ENCODE peak calls at places on chromosomes 2 and 18, in six cellular contexts. E is GM23338, J is HCT116, Z is sigmoid colon, C is GM12891, A is endothelial cell of umbilical vein. V is an unnamed sample.

GRCh38 chr2:38556007-38556801 is 46.5 kb downstream of the HNRNPLL start:
- DNase-seq in E (no peak), J (no peak), Z (no peak), C (no peak), A (no peak), V (no peak)

GRCh38 chr2:238043851-238044250 is 16.9 kb upstream of the SCLY start:
- DNase-seq in E (no peak), J (no peak), Z (no peak), C (no peak), A (no peak), V (no peak)

GRCh38 chr2:232588680-232589585 is 38.4 kb downstream of the EIF4E2 start:
- DNase-seq in E (no peak), J (no peak), Z (peak; percentile 80), C (no peak), A (no peak), V (no peak)

GRCh38 chr18:55547705-55548056 is 40.3 kb downstream of the TCF4 start:
- DNase-seq in E (no peak), J (no peak), Z (no peak), C (no peak), A (no peak), V (no peak)

GRCh38 chr2:15094161-15094560 is 461.6 kb downstream of the LRATD1 start:
- DNase-seq in E (no peak), J (no peak), Z (no peak), C (no peak), A (no peak), V (no peak)

GRCh38 chr2:11750422-11750821 is 4.0 kb downstream of the LPIN1 start:
- DNase-seq in E (no peak), J (no peak), Z (no peak), C (no peak), A (no peak), V (no peak)

GRCh38 chr18:36335476-36336279 is 38.2 kb downstream of the FHOD3 start:
- DNase-seq in E (no peak), J (no peak), Z (no peak), C (no peak), A (no peak), V (no peak)

GRCh38 chr2:62266433-62267038 is 70.6 kb downstream of the B3GNT2 start:
- DNase-seq in E (peak; percentile 70), J (no peak), Z (no peak), C (no peak), A (no peak), V (no peak)

GRCh38 chr2:42856891-42857632 is 64.7 kb upstream of the HAAO start:
- DNase-seq in E (no peak), J (no peak), Z (peak; percentile 59), C (no peak), A (no peak), V (no peak)

GRCh38 chr2:2914252-2914651 is 463.4 kb downstream of the EIPR1 start:
- DNase-seq in E (no peak), J (no peak), Z (no peak), C (no peak), A (no peak), V (no peak)

GRCh38 chr2:17616405-17616804 is 75.9 kb downstream of the VSNL1 start:
- DNase-seq in E (no peak), J (no peak), Z (no peak), C (no peak), A (no peak), V (no peak)

GRCh38 chr2:17615728-17616351 is 75.3 kb downstream of the VSNL1 start:
- DNase-seq in E (no peak), J (peak; percentile 86), Z (no peak), C (no peak), A (no peak), V (no peak)

GRCh38 chr2:17615152-17615551 is 74.7 kb downstream of the VSNL1 start:
- DNase-seq in E (no peak), J (no peak), Z (no peak), C (no peak), A (no peak), V (no peak)

GRCh38 chr2:17611036-17611435 is 70.5 kb downstream of the VSNL1 start:
- DNase-seq in E (no peak), J (no peak), Z (no peak), C (no peak), A (no peak), V (no peak)

GRCh38 chr2:17614174-17614573 is 73.7 kb downstream of the VSNL1 start:
- DNase-seq in E (no peak), J (no peak), Z (no peak), C (no peak), A (no peak), V (no peak)
- TF ChIP-seq POLR2AphosphoS5 in E (no peak), J (no peak), Z (no peak), C (no peak), A (no peak), V (no peak)

GRCh38 chr2:84516234-84516986 is at the start of gene DNAH6:
- DNase-seq in E (peak; percentile 98), J (peak; percentile 66), Z (peak; percentile 97), C (peak; percentile 13), A (peak; percentile 92), V (peak; percentile 85)
- TF ChIP-seq POLR2AphosphoS5 in E (no peak), J (no peak), Z (peak; percentile 10), C (no peak), A (no peak), V (no peak)

GRCh38 chr2:208441951-208442350 is 35.4 kb downstream of the PTH2R start:
- DNase-seq in E (no peak), J (no peak), Z (no peak), C (no peak), A (no peak), V (no peak)

GRCh38 chr2:208440716-208441115 is 34.1 kb downstream of the PTH2R start:
- DNase-seq in E (peak; percentile 6), J (no peak), Z (no peak), C (no peak), A (no peak), V (no peak)

GRCh38 chr2:208437755-208438154 is 31.2 kb downstream of the PTH2R start:
- DNase-seq in E (no peak), J (no peak), Z (no peak), C (no peak), A (no peak), V (no peak)
- TF ChIP-seq POLR2AphosphoS5 in E (no peak), J (no peak), Z (no peak), C (no peak), A (no peak), V (no peak)

DNA sequence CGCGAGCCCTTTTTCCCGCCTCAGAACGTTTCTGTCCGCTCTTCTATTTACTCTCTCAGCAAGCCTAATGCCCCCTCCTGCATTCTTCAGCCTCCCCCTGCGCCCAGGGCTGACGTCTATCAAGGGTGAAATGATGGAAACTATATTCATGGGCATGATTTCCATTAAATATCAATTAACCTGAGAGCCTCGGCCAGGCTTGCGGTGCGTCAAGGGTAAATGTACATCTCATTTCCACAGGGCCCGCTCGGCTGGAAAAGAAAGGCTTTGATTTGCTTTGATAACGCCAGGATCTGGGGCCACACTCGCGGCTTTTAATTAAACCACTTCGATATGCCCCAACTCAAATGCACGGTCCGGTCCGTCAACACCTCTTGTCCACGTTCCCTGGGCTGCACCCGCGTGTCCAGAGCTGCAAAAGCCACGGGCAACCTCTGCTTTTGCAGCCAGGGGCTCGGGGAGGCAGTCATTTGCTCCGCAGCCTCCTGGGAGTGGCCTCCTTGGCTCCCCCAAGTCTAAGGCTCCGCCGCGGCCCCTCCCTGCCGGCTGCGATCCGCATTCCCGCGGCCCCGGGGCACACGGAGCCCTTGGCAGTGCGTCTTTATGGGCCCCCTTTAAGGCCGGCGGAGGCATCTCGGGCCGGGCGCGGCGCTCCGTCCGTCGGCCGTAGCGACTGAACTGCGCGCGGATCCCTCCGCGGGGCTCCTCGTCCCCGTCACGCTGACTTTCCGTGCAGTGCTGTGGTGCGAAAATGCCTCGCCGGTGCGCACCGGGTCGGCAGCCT is at the start of gene HOXD8:
- DNase-seq in E (peak; percentile 79), J (peak; percentile 59), Z (peak; percentile 89), C (no peak), A (peak; percentile 81), V (no peak)
- TF ChIP-seq POLR2AphosphoS5 in E (no peak), J (peak; percentile 54), Z (peak; percentile 85), C (no peak), A (peak; percentile 70), V (no peak)

DNA sequence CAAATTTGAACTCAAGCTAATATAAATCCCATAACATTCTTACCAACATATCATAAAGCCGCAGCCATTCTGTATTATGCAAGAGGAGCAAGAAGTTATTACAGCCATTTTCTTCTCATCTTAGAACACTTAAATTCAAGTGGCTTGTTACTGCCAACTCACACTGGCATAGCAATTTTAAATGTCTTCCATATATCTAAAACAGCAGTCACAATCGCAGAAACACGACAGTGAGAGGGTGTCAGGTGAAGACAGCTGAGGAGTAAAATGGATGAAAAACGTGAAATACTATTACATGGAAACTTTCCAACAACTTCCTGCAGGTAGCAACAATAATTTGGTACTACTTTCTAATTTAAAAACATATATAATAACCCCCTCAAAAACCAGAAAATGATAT is 17.9 kb downstream of the PPP3R1 start:
- DNase-seq in E (no peak), J (no peak), Z (no peak), C (no peak), A (no peak), V (no peak)
- TF ChIP-seq POLR2AphosphoS5 in E (no peak), J (no peak), Z (no peak), C (no peak), A (no peak), V (no peak)

GRCh38 chr18:160831-161570 is 2.6 kb downstream of the USP14 start:
- DNase-seq in E (no peak), J (no peak), Z (no peak), C (no peak), A (no peak), V (no peak)
- TF ChIP-seq POLR2AphosphoS5 in E (no peak), J (no peak), Z (no peak), C (no peak), A (no peak), V (no peak)

GRCh38 chr2:203490391-203490790 is 44.7 kb downstream of the RAPH1 start:
- DNase-seq in E (no peak), J (no peak), Z (no peak), C (no peak), A (no peak), V (no peak)

GRCh38 chr2:203480623-203481022 is 54.5 kb downstream of the RAPH1 start:
- DNase-seq in E (no peak), J (no peak), Z (no peak), C (no peak), A (no peak), V (no peak)

GRCh38 chr2:203489531-203489930 is 45.6 kb downstream of the RAPH1 start:
- DNase-seq in E (no peak), J (no peak), Z (no peak), C (no peak), A (no peak), V (no peak)

DNA sequence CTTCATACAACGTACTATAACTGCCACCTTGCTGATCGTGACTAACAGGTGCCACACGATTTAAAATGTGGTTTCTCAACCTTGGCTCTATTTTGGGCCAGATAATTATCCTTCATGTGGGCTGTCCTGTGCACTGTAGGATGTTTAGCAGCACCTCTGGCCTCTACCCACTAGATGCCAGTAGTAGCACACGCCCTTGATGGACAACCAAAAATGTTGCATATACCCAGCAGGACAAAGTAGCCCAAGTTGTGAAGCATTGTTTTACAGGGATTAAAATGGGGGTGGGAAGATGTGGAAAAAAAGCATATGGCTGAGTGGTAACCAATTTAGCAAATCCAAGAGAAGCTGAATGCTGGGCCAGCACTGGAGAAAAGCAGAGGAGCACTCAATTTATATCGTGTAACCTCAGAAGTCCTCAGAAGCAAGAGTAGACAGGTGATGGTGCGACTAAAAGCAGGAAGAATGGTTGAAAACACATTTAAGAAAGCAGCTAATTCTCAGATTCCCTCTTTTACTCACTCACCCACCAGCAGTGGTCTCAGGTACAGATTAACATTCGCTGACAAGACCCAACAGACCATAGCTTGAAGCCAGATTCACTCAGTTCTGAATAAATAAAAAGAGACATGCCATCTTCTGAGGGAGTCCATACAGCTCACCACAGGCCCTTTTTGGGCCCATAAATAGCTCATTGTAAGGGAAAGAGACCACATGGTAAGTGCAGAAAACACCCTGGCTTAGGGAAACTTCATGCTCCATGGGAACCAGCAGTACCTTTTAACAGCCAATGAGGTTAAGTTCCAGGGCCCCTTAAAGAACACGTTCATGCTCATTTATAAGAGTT is 50.6 kb downstream of the RAPH1 start:
- DNase-seq in E (peak; percentile 57), J (no peak), Z (no peak), C (no peak), A (peak; percentile 45), V (peak; percentile 37)
- TF ChIP-seq POLR2AphosphoS5 in E (no peak), J (no peak), Z (no peak), C (no peak), A (no peak), V (no peak)

V was measured in HL-60.